ENCODE peak calls at places on chromosomes 16 and 17, in ten cellular contexts. R is hypothalamus; S is small intestine; O is naive thymus-derived CD8-positive, alpha-beta T cell; I is Ammon's horn; L is stimulated activated CD4-positive, alpha-beta T cell treated with anti-CD3 and anti-CD28 coated beads, Interleukin-2, amount 100 ng/mL, for 48 hours; B is SK-N-SH; X is EH; C is mucosa of descending colon; K is fibroblast of the aortic adventitia. W is an unnamed sample.

GRCh38 chr16:30950516-30951073 is 1.7 kb downstream of the ORAI3 start:
- DNase-seq in I (no peak), R (no peak), C (no peak), X (no peak), S (no peak), L (no peak), B (no peak), K (no peak), O (no peak), W (no peak)

GRCh38 chr17:39887078-39887477 is 19.1 kb downstream of the ZPBP2 start:
- DNase-seq in B (no peak), X (no peak), C (no peak), L (no peak), R (no peak), O (no peak), K (no peak), I (no peak), S (no peak), W (no peak)

GRCh38 chr16:56415849-56416248 is 9.5 kb downstream of the AMFR start:
- DNase-seq in L (no peak), R (no peak), B (no peak), S (no peak), C (no peak), X (no peak), I (no peak), K (no peak), O (no peak), W (no peak)

GRCh38 chr16:4309833-4310266 is 6.0 kb upstream of the GLIS2 start:
- DNase-seq in O (peak), S (peak), C (peak), X (peak), B (no peak), K (peak), R (no peak), I (no peak), L (no peak), W (no peak)

GRCh38 chr16:85850344-85850880 is 48.5 kb upstream of the IRF8 start:
- DNase-seq in S (peak), O (no peak), R (no peak), C (no peak), L (no peak), I (no peak), X (no peak), B (no peak), K (no peak), W (no peak)

GRCh38 chr17:62916684-62917571 is 49.1 kb upstream of the TANC2 start:
- DNase-seq in S (no peak), C (no peak), X (no peak), I (no peak), R (no peak), B (no peak), O (no peak), K (peak), L (no peak), W (no peak)

GRCh38 chr17:4948997-4949320 is 629 bp upstream of the PFN1 start:
- DNase-seq in R (peak), C (peak), I (no peak), S (peak), K (peak), O (peak), B (peak), X (peak), L (peak), W (peak)

GRCh38 chr17:17328251-17328650 is 25.1 kb downstream of the NT5M start:
- DNase-seq in R (no peak), B (no peak), I (no peak), C (no peak), O (no peak), K (no peak), S (no peak), X (no peak), L (no peak), W (no peak)

GRCh38 chr17:28093999-28094716 is 51.7 kb downstream of the NLK start:
- DNase-seq in L (no peak), I (no peak), S (no peak), B (no peak), X (no peak), R (no peak), C (no peak), K (no peak), O (no peak), W (no peak)

GRCh38 chr17:66604381-66604780 is 230.5 kb upstream of the CACNG5 start:
- DNase-seq in L (no peak), O (no peak), S (no peak), B (no peak), R (no peak), I (peak), X (no peak), K (no peak), C (no peak), W (no peak)

GRCh38 chr17:79513805-79514535 is 96.9 kb downstream of the RBFOX3 start:
- DNase-seq in S (no peak), O (no peak), I (no peak), B (no peak), L (no peak), R (no peak), X (no peak), C (no peak), K (no peak), W (no peak)

GRCh38 chr17:45414997-45415881 is 17.4 kb downstream of the ARHGAP27 start:
- DNase-seq in S (peak), X (no peak), L (no peak), B (no peak), R (no peak), I (peak), K (no peak), C (peak), O (no peak), W (no peak)

GRCh38 chr17:30344283-30345088 is 10.6 kb upstream of the TMIGD1 start:
- DNase-seq in O (no peak), L (no peak), S (peak), C (peak), R (no peak), B (peak), I (peak), X (peak), K (peak), W (no peak)